ENCODE peak calls at places on chromosomes 4 and X, in nine cellular contexts. One of them, this sample, is unnamed.

GRCh38 chr4:84740071-84740470 is 157.1 kb downstream of the CDS1 start:
- DNase-seq in HFF-Myc: no peak
- DNase-seq in ovary: no peak
- DNase-seq in testis: no peak
- DNase-seq in skeletal muscle cell: no peak
- DNase-seq in neuronal stem cell: no peak
- DNase-seq in CD4-positive, CD25-positive, alpha-beta regulatory T cell: no peak
- DNase-seq in A549: no peak
- DNase-seq in brain microvascular endothelial cell: no peak
- DNase-seq in this sample: no peak

GRCh38 chr4:41933997-41934812 is 1.0 kb upstream of the TMEM33 start:
- DNase-seq in HFF-Myc: no peak
- DNase-seq in ovary: no peak
- DNase-seq in testis: peak; percentile 54
- DNase-seq in skeletal muscle cell: no peak
- DNase-seq in neuronal stem cell: no peak
- DNase-seq in CD4-positive, CD25-positive, alpha-beta regulatory T cell: no peak
- DNase-seq in A549: peak; percentile 86
- DNase-seq in brain microvascular endothelial cell: no peak
- DNase-seq in this sample: no peak

GRCh38 chrX:72128881-72129280 is 2.8 kb downstream of the RTL5 start:
- DNase-seq in HFF-Myc: no peak
- DNase-seq in ovary: no peak
- DNase-seq in testis: no peak
- DNase-seq in skeletal muscle cell: no peak
- DNase-seq in neuronal stem cell: no peak
- DNase-seq in CD4-positive, CD25-positive, alpha-beta regulatory T cell: no peak
- DNase-seq in A549: peak; percentile 47
- DNase-seq in brain microvascular endothelial cell: no peak
- DNase-seq in this sample: no peak

GRCh38 chrX:153731845-153732215 is 7.2 kb downstream of the ABCD1 start:
- DNase-seq in HFF-Myc: no peak
- DNase-seq in ovary: no peak
- DNase-seq in testis: no peak
- DNase-seq in skeletal muscle cell: no peak
- DNase-seq in neuronal stem cell: no peak
- DNase-seq in CD4-positive, CD25-positive, alpha-beta regulatory T cell: no peak
- DNase-seq in A549: no peak
- DNase-seq in brain microvascular endothelial cell: no peak
- DNase-seq in this sample: no peak

GRCh38 chr4:182238355-182238931 is 4.8 kb upstream of the TENM3 start:
- DNase-seq in HFF-Myc: no peak
- DNase-seq in ovary: no peak
- DNase-seq in testis: no peak
- DNase-seq in skeletal muscle cell: no peak
- DNase-seq in neuronal stem cell: no peak
- DNase-seq in CD4-positive, CD25-positive, alpha-beta regulatory T cell: no peak
- DNase-seq in A549: peak; percentile 66
- DNase-seq in brain microvascular endothelial cell: peak; percentile 21
- DNase-seq in this sample: no peak

GRCh38 chrX:69307029-69307428 is 141.8 kb upstream of the PJA1 start:
- DNase-seq in HFF-Myc: no peak
- DNase-seq in ovary: no peak
- DNase-seq in testis: no peak
- DNase-seq in skeletal muscle cell: no peak
- DNase-seq in neuronal stem cell: no peak
- DNase-seq in CD4-positive, CD25-positive, alpha-beta regulatory T cell: no peak
- DNase-seq in A549: no peak
- DNase-seq in brain microvascular endothelial cell: no peak
- DNase-seq in this sample: no peak

GRCh38 chrX:118228041-118228440 is 111.4 kb upstream of the KLHL13 start:
- DNase-seq in HFF-Myc: no peak
- DNase-seq in ovary: no peak
- DNase-seq in testis: no peak
- DNase-seq in skeletal muscle cell: no peak
- DNase-seq in neuronal stem cell: no peak
- DNase-seq in CD4-positive, CD25-positive, alpha-beta regulatory T cell: no peak
- DNase-seq in A549: no peak
- DNase-seq in brain microvascular endothelial cell: peak; percentile 34
- DNase-seq in this sample: no peak

GRCh38 chr4:129926936-129927335 is 831.0 kb downstream of the C4orf33 start:
- DNase-seq in HFF-Myc: no peak
- DNase-seq in ovary: no peak
- DNase-seq in testis: no peak
- DNase-seq in skeletal muscle cell: no peak
- DNase-seq in neuronal stem cell: no peak
- DNase-seq in CD4-positive, CD25-positive, alpha-beta regulatory T cell: no peak
- DNase-seq in A549: no peak
- DNase-seq in brain microvascular endothelial cell: no peak
- DNase-seq in this sample: no peak

GRCh38 chrX:130330706-130331105 is 9.0 kb upstream of the SLC25A14 start:
- DNase-seq in HFF-Myc: peak; percentile 16
- DNase-seq in ovary: peak; percentile 48
- DNase-seq in testis: peak; percentile 42
- DNase-seq in skeletal muscle cell: no peak
- DNase-seq in neuronal stem cell: peak; percentile 5
- DNase-seq in CD4-positive, CD25-positive, alpha-beta regulatory T cell: peak; percentile 3
- DNase-seq in A549: peak; percentile 75
- DNase-seq in brain microvascular endothelial cell: peak; percentile 55
- DNase-seq in this sample: no peak

GRCh38 chr4:108029321-108029720 is 39.6 kb downstream of the HADH start:
- DNase-seq in HFF-Myc: no peak
- DNase-seq in ovary: no peak
- DNase-seq in testis: no peak
- DNase-seq in skeletal muscle cell: no peak
- DNase-seq in neuronal stem cell: no peak
- DNase-seq in CD4-positive, CD25-positive, alpha-beta regulatory T cell: no peak
- DNase-seq in A549: no peak
- DNase-seq in brain microvascular endothelial cell: no peak
- DNase-seq in this sample: no peak

GRCh38 chr4:1907848-1908525 is 36.8 kb downstream of the NSD2 start:
- DNase-seq in HFF-Myc: no peak
- DNase-seq in ovary: no peak
- DNase-seq in testis: no peak
- DNase-seq in skeletal muscle cell: no peak
- DNase-seq in neuronal stem cell: no peak
- DNase-seq in CD4-positive, CD25-positive, alpha-beta regulatory T cell: no peak
- DNase-seq in A549: no peak
- DNase-seq in brain microvascular endothelial cell: no peak
- DNase-seq in this sample: no peak

GRCh38 chr4:159105761-159106243 is 2.9 kb downstream of the RAPGEF2 start:
- DNase-seq in HFF-Myc: no peak
- DNase-seq in ovary: no peak
- DNase-seq in testis: no peak
- DNase-seq in skeletal muscle cell: peak; percentile 25
- DNase-seq in neuronal stem cell: no peak
- DNase-seq in CD4-positive, CD25-positive, alpha-beta regulatory T cell: no peak
- DNase-seq in A549: no peak
- DNase-seq in brain microvascular endothelial cell: peak; percentile 86
- DNase-seq in this sample: no peak

GRCh38 chrX:38151426-38151825 is 69.2 kb downstream of the SRPX start:
- DNase-seq in HFF-Myc: no peak
- DNase-seq in ovary: no peak
- DNase-seq in testis: no peak
- DNase-seq in skeletal muscle cell: peak; percentile 38
- DNase-seq in neuronal stem cell: no peak
- DNase-seq in CD4-positive, CD25-positive, alpha-beta regulatory T cell: no peak
- DNase-seq in A549: no peak
- DNase-seq in brain microvascular endothelial cell: peak; percentile 23
- DNase-seq in this sample: peak; percentile 54

GRCh38 chr4:107866726-107867125 is 42.0 kb downstream of the SGMS2 start:
- DNase-seq in HFF-Myc: no peak
- DNase-seq in ovary: no peak
- DNase-seq in testis: no peak
- DNase-seq in skeletal muscle cell: no peak
- DNase-seq in neuronal stem cell: no peak
- DNase-seq in CD4-positive, CD25-positive, alpha-beta regulatory T cell: no peak
- DNase-seq in A549: no peak
- DNase-seq in brain microvascular endothelial cell: no peak
- DNase-seq in this sample: no peak

GRCh38 chr4:147732516-147733193 is 767 bp downstream of the ARHGAP10 start:
- DNase-seq in HFF-Myc: no peak
- DNase-seq in ovary: peak; percentile 81
- DNase-seq in testis: peak; percentile 49
- DNase-seq in skeletal muscle cell: no peak
- DNase-seq in neuronal stem cell: peak; percentile 35
- DNase-seq in CD4-positive, CD25-positive, alpha-beta regulatory T cell: no peak
- DNase-seq in A549: no peak
- DNase-seq in brain microvascular endothelial cell: no peak
- DNase-seq in this sample: no peak

GRCh38 chrX:34300871-34301270 is 168.8 kb upstream of the FAM47A start:
- DNase-seq in HFF-Myc: peak; percentile 0
- DNase-seq in ovary: no peak
- DNase-seq in testis: peak; percentile 28
- DNase-seq in skeletal muscle cell: peak; percentile 3
- DNase-seq in neuronal stem cell: peak; percentile 2
- DNase-seq in CD4-positive, CD25-positive, alpha-beta regulatory T cell: no peak
- DNase-seq in A549: peak; percentile 53
- DNase-seq in brain microvascular endothelial cell: peak; percentile 53
- DNase-seq in this sample: no peak

DNA sequence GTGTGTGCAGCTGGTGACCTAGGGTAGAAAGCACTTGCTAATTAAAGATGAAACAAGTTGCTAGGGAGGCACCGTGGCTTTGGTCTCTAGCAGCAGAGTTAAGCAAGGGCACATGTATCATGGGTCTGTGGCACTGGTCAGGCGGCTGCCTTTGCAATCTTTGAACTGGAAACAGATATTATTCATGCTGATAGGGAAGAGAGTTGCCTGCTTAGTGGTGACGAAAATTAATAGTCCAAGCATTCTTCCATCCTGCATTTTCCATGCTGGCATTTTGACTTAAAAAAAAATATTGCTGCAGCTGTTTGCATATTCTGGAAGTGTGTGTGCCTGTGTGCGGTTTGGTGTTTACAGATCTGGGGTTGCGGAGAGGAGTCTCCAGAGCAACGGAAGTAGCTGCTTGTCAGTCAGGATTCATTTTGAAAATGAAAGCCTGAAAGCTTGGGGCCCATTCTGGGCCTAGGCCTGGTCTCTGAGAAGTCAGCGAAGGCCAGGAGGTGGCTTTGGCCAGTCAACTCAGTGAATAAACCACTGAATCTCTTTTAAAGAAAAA is 2.3 kb upstream of the SOWAHD start:
- DNase-seq in HFF-Myc: no peak
- DNase-seq in ovary: no peak
- DNase-seq in testis: peak; percentile 29
- DNase-seq in skeletal muscle cell: no peak
- DNase-seq in neuronal stem cell: no peak
- DNase-seq in CD4-positive, CD25-positive, alpha-beta regulatory T cell: peak; percentile 6
- DNase-seq in A549: no peak
- DNase-seq in brain microvascular endothelial cell: no peak
- DNase-seq in this sample: no peak
- H3K4me3 ChIP-seq in HFF-Myc: no peak overlapping the region
- H3K4me3 ChIP-seq in ovary: no peak overlapping the region
- H3K4me3 ChIP-seq in testis: no peak overlapping the region
- H3K4me3 ChIP-seq in skeletal muscle cell: no peak overlapping the region
- H3K4me3 ChIP-seq in neuronal stem cell: no peak overlapping the region
- H3K4me3 ChIP-seq in CD4-positive, CD25-positive, alpha-beta regulatory T cell: peak overlapping the region; percentile 51
- H3K4me3 ChIP-seq in A549: no peak overlapping the region
- H3K4me3 ChIP-seq in brain microvascular endothelial cell: no peak overlapping the region
- H3K4me3 ChIP-seq in this sample: no peak overlapping the region

DNA sequence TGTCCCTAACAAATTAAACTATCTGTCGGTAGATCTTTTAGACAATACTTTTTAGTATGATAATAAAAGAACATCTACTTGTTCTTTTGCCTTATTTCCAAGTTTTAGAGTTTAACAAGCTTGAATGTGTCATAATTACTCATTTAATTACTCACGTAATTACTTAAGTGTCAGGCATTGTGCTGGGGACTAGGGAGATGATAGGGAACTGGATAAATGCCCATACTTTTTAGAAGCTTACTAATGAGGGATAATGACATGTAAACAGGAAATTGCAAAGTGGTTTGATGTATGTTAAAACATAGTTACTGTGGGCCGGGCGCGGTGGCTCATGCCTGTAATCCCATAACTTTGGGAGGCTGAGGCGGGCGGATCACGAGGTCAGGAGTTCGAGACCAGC is 158.3 kb downstream of the DMD start:
- DNase-seq in HFF-Myc: no peak
- DNase-seq in ovary: no peak
- DNase-seq in testis: no peak
- DNase-seq in skeletal muscle cell: no peak
- DNase-seq in neuronal stem cell: no peak
- DNase-seq in CD4-positive, CD25-positive, alpha-beta regulatory T cell: no peak
- DNase-seq in A549: no peak
- DNase-seq in brain microvascular endothelial cell: no peak
- DNase-seq in this sample: no peak
- H3K4me3 ChIP-seq in HFF-Myc: no peak overlapping the region
- H3K4me3 ChIP-seq in ovary: no peak overlapping the region
- H3K4me3 ChIP-seq in testis: no peak overlapping the region
- H3K4me3 ChIP-seq in skeletal muscle cell: no peak overlapping the region
- H3K4me3 ChIP-seq in neuronal stem cell: no peak overlapping the region
- H3K4me3 ChIP-seq in CD4-positive, CD25-positive, alpha-beta regulatory T cell: no peak overlapping the region
- H3K4me3 ChIP-seq in A549: no peak overlapping the region
- H3K4me3 ChIP-seq in brain microvascular endothelial cell: no peak overlapping the region
- H3K4me3 ChIP-seq in this sample: no peak overlapping the region

DNA sequence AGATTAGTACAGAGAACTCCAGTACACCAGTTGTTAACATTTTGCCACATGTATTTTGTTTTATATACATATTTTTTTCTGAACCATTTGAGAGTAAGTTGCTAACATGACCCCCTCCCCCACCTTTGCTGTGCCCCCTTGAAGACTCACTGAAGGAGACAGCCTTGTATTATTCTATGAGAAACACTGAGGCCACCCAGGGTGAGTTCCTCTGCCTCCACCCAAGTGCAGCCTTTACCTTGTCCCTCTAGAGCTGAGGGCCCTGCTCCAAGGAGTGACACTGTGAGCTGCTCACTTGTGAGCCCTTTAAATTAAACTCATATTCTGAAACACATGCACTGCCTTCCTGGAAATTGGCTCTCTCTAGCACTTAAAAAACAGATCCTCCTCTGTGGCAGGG is 21.1 kb downstream of the KIT start:
- DNase-seq in HFF-Myc: no peak
- DNase-seq in ovary: no peak
- DNase-seq in testis: no peak
- DNase-seq in skeletal muscle cell: no peak
- DNase-seq in neuronal stem cell: no peak
- DNase-seq in CD4-positive, CD25-positive, alpha-beta regulatory T cell: no peak
- DNase-seq in A549: no peak
- DNase-seq in brain microvascular endothelial cell: no peak
- DNase-seq in this sample: no peak
- H3K4me3 ChIP-seq in HFF-Myc: no peak overlapping the region
- H3K4me3 ChIP-seq in ovary: no peak overlapping the region
- H3K4me3 ChIP-seq in testis: no peak overlapping the region
- H3K4me3 ChIP-seq in skeletal muscle cell: no peak overlapping the region
- H3K4me3 ChIP-seq in neuronal stem cell: no peak overlapping the region
- H3K4me3 ChIP-seq in CD4-positive, CD25-positive, alpha-beta regulatory T cell: no peak overlapping the region
- H3K4me3 ChIP-seq in A549: no peak overlapping the region
- H3K4me3 ChIP-seq in brain microvascular endothelial cell: no peak overlapping the region
- H3K4me3 ChIP-seq in this sample: no peak overlapping the region

DNA sequence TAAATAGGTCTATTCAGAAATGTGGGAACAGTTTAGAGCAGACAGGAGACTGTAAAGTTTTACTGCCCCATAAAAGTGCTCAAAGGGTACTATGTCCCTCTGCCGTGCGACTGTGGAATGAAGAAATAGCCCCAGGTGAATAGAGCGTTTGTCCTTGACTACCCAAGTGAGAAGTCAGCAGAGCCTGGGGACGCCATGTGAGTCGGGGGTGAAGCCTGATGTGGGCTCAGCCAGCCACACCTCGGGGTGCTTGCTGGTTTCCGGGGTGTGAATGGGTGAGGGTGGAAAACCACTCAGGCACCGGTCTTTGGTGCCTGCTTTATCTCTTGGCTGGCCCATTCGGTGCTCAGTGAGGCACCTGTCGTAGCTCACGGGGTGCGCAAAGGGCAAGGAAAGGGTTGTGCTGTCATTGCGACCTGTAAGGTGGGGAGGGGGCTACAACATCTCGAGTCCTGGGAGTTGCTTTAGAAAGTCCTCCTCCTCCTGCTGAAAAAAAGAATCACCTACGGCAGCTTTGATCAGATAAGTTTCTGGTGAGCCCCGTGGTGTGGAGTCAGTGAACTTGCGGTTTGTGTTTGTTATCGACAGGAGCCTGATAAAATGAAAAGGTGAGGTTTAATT is 895 bp downstream of the TRIM2 start:
- DNase-seq in HFF-Myc: no peak
- DNase-seq in ovary: no peak
- DNase-seq in testis: no peak
- DNase-seq in skeletal muscle cell: no peak
- DNase-seq in neuronal stem cell: no peak
- DNase-seq in CD4-positive, CD25-positive, alpha-beta regulatory T cell: peak; percentile 16
- DNase-seq in A549: no peak
- DNase-seq in brain microvascular endothelial cell: no peak
- DNase-seq in this sample: no peak
- H3K4me3 ChIP-seq in HFF-Myc: no peak overlapping the region
- H3K4me3 ChIP-seq in ovary: peak overlapping the region; percentile 30
- H3K4me3 ChIP-seq in testis: peak overlapping the region; percentile 19
- H3K4me3 ChIP-seq in skeletal muscle cell: peak overlapping the region; percentile 30
- H3K4me3 ChIP-seq in neuronal stem cell: peak overlapping the region; percentile 62
- H3K4me3 ChIP-seq in CD4-positive, CD25-positive, alpha-beta regulatory T cell: peak overlapping the region; percentile 68
- H3K4me3 ChIP-seq in A549: no peak overlapping the region
- H3K4me3 ChIP-seq in brain microvascular endothelial cell: peak overlapping the region; percentile 53
- H3K4me3 ChIP-seq in this sample: no peak overlapping the region

This sample was measured in AG04449.